ENCODE peak calls at places on chromosomes 6 and 20, in nine cellular contexts. O is CD8-positive, alpha-beta T cell; S is neural progenitor cell; V is fibroblast of lung; A is amniotic stem cell; Q is COR-L47; D is activated naive CD8-positive, alpha-beta T cell treated with anti-CD3 and anti-CD28 coated beads, Interleukin-2, amount 10 ng/mL, durations not matched to agents 7 days and 5 days; E is MM.1S; G is substantia nigra. W is an unnamed sample.

GRCh38 chr6:3392930-3393575 is 63.8 kb downstream of the SLC22A23 start:
- DNase-seq in E (no peak), D (no peak), A (no peak), O (no peak), S (no peak), G (no peak), V (no peak), Q (no peak), W (no peak)

GRCh38 chr6:1849686-1850580 is 240.2 kb downstream of the FOXC1 start:
- DNase-seq in Q (no peak), S (no peak), D (no peak), E (no peak), G (no peak), A (no peak), O (no peak), V (no peak), W (no peak)

GRCh38 chr6:15481414-15481813 is 181.4 kb downstream of the DTNBP1 start:
- DNase-seq in Q (no peak), D (no peak), A (no peak), O (no peak), G (no peak), S (no peak), E (no peak), V (no peak), W (no peak)

GRCh38 chr20:41249371-41249770 is 68.2 kb downstream of the ZHX3 start:
- DNase-seq in O (no peak), G (no peak), A (peak; percentile 60), S (peak; percentile 19), V (peak; percentile 92), D (no peak), Q (no peak), E (no peak), W (no peak)

GRCh38 chr6:35197196-35197595 is 16.6 kb upstream of the SCUBE3 start:
- DNase-seq in V (no peak), Q (no peak), E (no peak), G (no peak), D (no peak), A (no peak), O (no peak), S (no peak), W (no peak)

GRCh38 chr6:31769684-31770371 is 7.3 kb downstream of the VWA7 start:
- DNase-seq in G (no peak), V (no peak), E (peak; percentile 76), D (peak; percentile 86), A (no peak), Q (peak; percentile 42), O (peak; percentile 63), S (peak; percentile 55), W (peak; percentile 84)

GRCh38 chr6:158991017-158991723 is 8.8 kb downstream of the RSPH3 start:
- DNase-seq in S (no peak), E (no peak), O (no peak), A (no peak), V (no peak), Q (no peak), D (no peak), G (no peak), W (peak; percentile 53)

GRCh38 chr6:110703906-110704594 is 111.2 kb downstream of the CDK19 start:
- DNase-seq in A (no peak), E (no peak), V (no peak), Q (no peak), S (no peak), G (no peak), O (no peak), D (no peak), W (no peak)

GRCh38 chr20:35092524-35093244 is at the start of gene TRPC4AP:
- DNase-seq in Q (peak; percentile 77), S (peak; percentile 95), A (no peak), E (peak; percentile 88), O (peak; percentile 83), V (peak; percentile 83), G (peak; percentile 80), D (peak; percentile 93), W (peak; percentile 93)

GRCh38 chr6:42407379-42407778 is 44.3 kb downstream of the TRERF1 start:
- DNase-seq in S (no peak), O (no peak), V (peak; percentile 97), Q (no peak), D (no peak), E (no peak), A (no peak), G (no peak), W (no peak)

GRCh38 chr6:72422126-72422680 is 199.7 kb upstream of the KCNQ5 start:
- DNase-seq in Q (no peak), O (no peak), S (no peak), G (no peak), V (peak; percentile 78), D (no peak), A (peak; percentile 32), E (no peak), W (no peak)

GRCh38 chr6:12476484-12476883 is 186.3 kb downstream of the EDN1 start:
- DNase-seq in S (no peak), Q (no peak), A (no peak), V (no peak), D (no peak), O (no peak), E (no peak), G (no peak), W (no peak)

GRCh38 chr6:34535646-34536045 is 20.5 kb downstream of the SPDEF start:
- DNase-seq in Q (no peak), E (no peak), G (no peak), O (no peak), S (no peak), D (no peak), V (no peak), A (no peak), W (no peak)

GRCh38 chr20:2463616-2464365 is 6.8 kb downstream of the SNRPB start:
- DNase-seq in S (no peak), E (no peak), G (no peak), V (no peak), Q (no peak), D (no peak), A (no peak), O (no peak), W (no peak)

W was measured in GM23338.